ENCODE peak calls at places on chromosomes 16 and 17, in seven cellular contexts. H, N, T, D, P, J and B are unnamed samples.

GRCh38 chr17:41131979-41132378 is 8.0 kb upstream of the KRTAP4-12 start:
- DNase-seq in H (no peak), N (no peak), D (no peak), P (no peak), J (peak), T (no peak), B (no peak)

GRCh38 chr17:1565860-1566259 is 3.3 kb upstream of the PITPNA start:
- DNase-seq in D (no peak), N (no peak), T (no peak), H (no peak), P (no peak), J (no peak), B (no peak)

GRCh38 chr17:38464723-38465419 is 36.6 kb downstream of the ARHGAP23 start:
- DNase-seq in T (no peak), J (peak), N (peak), H (peak), P (peak), D (no peak), B (peak)

GRCh38 chr17:60135951-60136666 is 13.7 kb upstream of the CA4 start:
- DNase-seq in T (no peak), N (no peak), J (no peak), D (no peak), H (no peak), P (peak), B (no peak)

GRCh38 chr17:27256225-27257030 is 37.5 kb upstream of the WSB1 start:
- DNase-seq in P (no peak), T (no peak), H (no peak), J (peak), N (no peak), D (no peak), B (peak)

GRCh38 chr17:31355935-31356334 is 34.5 kb upstream of the EVI2A start:
- DNase-seq in D (no peak), H (no peak), J (no peak), T (no peak), N (no peak), P (no peak), B (no peak)

GRCh38 chr17:69769050-69769449 is 306.0 kb upstream of the KCNJ16 start:
- DNase-seq in N (no peak), T (no peak), H (no peak), D (no peak), P (no peak), J (no peak), B (no peak)

GRCh38 chr17:63698886-63699637 is 863 bp downstream of the LIMD2 start:
- DNase-seq in D (peak), N (peak), T (peak), H (peak), J (peak), P (peak), B (no peak)

GRCh38 chr17:31499771-31500554 is 108.5 kb downstream of the RAB11FIP4 start:
- DNase-seq in T (no peak), H (no peak), N (peak), J (peak), P (no peak), D (no peak), B (no peak)

GRCh38 chr16:49901711-49902110 is 45.8 kb upstream of the ZNF423 start:
- DNase-seq in N (no peak), D (no peak), T (no peak), H (no peak), J (no peak), P (no peak), B (no peak)

GRCh38 chr17:37605813-37606505 is 3.3 kb downstream of the SYNRG start:
- DNase-seq in J (no peak), D (no peak), N (no peak), P (no peak), H (no peak), T (peak), B (no peak)

GRCh38 chr16:3046506-3047386 is at the start of gene MMP25:
- DNase-seq in N (no peak), P (no peak), J (no peak), D (no peak), T (no peak), H (no peak), B (no peak)

GRCh38 chr17:32546031-32546444 is 59.2 kb downstream of the CDK5R1 start:
- DNase-seq in H (no peak), P (no peak), N (no peak), D (no peak), T (no peak), J (no peak), B (no peak)

DNA sequence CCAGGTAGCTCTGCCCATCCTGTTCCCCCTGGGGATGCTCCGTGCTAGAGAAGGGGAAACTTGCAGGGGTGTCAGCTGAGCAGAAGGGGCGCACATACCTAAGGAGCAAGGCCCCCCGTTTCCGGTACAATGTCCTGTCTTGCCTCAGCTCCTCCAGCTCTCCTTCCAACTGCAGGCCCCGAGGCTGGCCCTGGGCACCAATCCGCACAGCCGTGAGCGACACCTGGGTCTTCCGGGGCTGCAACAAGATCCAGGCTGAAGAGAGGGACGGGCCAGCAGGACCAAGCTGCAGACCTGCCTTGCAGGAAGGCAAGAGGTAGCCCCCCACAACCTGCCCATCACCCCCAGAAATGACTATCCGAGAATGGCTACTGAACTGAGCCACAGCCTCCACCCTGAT is 102.6 kb downstream of the RMI2 start:
- DNase-seq in H (no peak), D (no peak), P (no peak), N (no peak), T (no peak), J (no peak), B (no peak)
- H3K4me3 ChIP-seq in H (no peak), D (no peak), P (no peak), N (no peak), T (no peak), J (no peak), B (no peak)

DNA sequence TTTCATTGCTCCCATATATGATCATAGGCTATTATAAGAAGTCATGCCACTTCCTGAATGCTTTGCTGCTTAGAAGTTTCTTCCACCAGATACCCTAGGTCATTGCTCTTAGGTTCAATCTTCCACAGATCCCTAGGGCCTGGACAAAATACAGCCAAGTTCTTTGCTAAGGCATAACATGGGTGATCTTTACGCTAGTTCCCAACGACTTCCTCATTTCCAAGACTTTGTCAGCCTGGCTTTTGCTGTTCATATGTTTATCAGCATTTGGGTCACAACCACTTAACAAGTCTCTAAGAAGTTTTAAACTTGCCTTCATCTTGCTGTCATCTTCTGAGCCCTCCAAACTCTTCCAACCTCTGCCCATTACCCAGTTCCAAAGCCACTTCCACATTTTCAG is 20.1 kb upstream of the DLX3 start:
- DNase-seq in H (no peak), N (no peak), P (no peak), J (no peak), T (no peak), D (no peak), B (no peak)
- H3K4me3 ChIP-seq in H (no peak), N (no peak), P (no peak), J (no peak), T (no peak), D (no peak), B (no peak)

GRCh38 chr16:87389245-87389644 is 2.9 kb upstream of the MAP1LC3B start:
- DNase-seq in H (no peak), T (no peak), P (no peak), J (no peak), D (no peak), N (no peak), B (no peak)

GRCh38 chr16:87390641-87391323 is 1.4 kb upstream of the MAP1LC3B start:
- DNase-seq in D (no peak), N (no peak), H (no peak), T (no peak), J (no peak), P (no peak), B (no peak)

GRCh38 chr16:87391324-87391949 is 699 bp upstream of the MAP1LC3B start:
- DNase-seq in N (peak), P (peak), D (no peak), H (peak), J (peak), T (no peak), B (no peak)

GRCh38 chr16:87387942-87388817 is 4.0 kb upstream of the MAP1LC3B start:
- DNase-seq in P (peak), T (peak), N (peak), D (peak), H (peak), J (peak), B (peak)

GRCh38 chr16:87388818-87389134 is 3.4 kb upstream of the MAP1LC3B start:
- DNase-seq in N (no peak), T (no peak), P (no peak), J (no peak), H (no peak), D (no peak), B (no peak)
- H3K4me3 ChIP-seq in N (peak), T (peak), P (no peak), J (no peak), H (no peak), D (no peak), B (no peak)

GRCh38 chr16:1459967-1460366 is 14.9 kb downstream of the CLCN7 start:
- DNase-seq in N (no peak), P (no peak), H (no peak), T (no peak), D (peak), J (no peak), B (no peak)

GRCh38 chr16:1460602-1461138 is 14.2 kb downstream of the CLCN7 start:
- DNase-seq in J (no peak), T (no peak), H (no peak), N (no peak), D (peak), P (no peak), B (no peak)

GRCh38 chr16:1458977-1459341 is 14.6 kb upstream of the CCDC154 start:
- DNase-seq in D (peak), H (no peak), J (no peak), P (no peak), N (no peak), T (no peak), B (no peak)

GRCh38 chr16:1458336-1458976 is 14.1 kb upstream of the CCDC154 start:
- DNase-seq in D (no peak), N (no peak), H (no peak), T (no peak), P (no peak), J (no peak), B (no peak)

DNA sequence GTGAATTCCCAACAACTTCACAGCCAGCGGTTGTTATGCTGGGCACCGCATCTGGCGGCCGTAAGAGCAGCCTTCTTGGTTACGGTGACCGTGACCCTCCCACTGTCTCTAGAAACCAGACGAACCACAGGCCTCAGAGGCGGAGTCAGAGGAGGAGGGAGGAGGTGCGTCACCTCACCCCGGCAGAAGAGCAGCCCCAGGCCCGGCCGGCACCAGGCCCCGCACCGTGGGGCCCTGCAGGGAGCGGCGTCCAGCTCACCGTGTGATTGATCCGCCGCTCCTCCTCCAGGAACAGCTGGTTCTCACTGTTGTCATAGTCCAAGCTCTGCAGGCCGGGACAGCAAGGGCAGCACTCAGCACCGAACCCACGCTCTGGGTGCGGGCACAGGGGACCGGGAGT is 13.7 kb downstream of the CLCN7 start:
- DNase-seq in T (no peak), D (no peak), N (no peak), H (no peak), J (no peak), P (no peak), B (no peak)
- H3K4me3 ChIP-seq in T (no peak), D (no peak), N (no peak), H (no peak), J (no peak), P (no peak), B (no peak)

GRCh38 chr17:74860999-74861553 is 1.4 kb upstream of the GRIN2C start:
- DNase-seq in N (no peak), D (no peak), H (no peak), P (no peak), J (no peak), T (no peak), B (no peak)

GRCh38 chr17:74860229-74860998 is 729 bp upstream of the GRIN2C start:
- DNase-seq in D (no peak), N (no peak), H (no peak), T (no peak), J (no peak), P (peak), B (no peak)

GRCh38 chr17:74862108-74862901 is 2.6 kb upstream of the GRIN2C start:
- DNase-seq in H (peak), J (peak), D (no peak), P (peak), T (peak), N (peak), B (no peak)

GRCh38 chr17:74862919-74863318 is 3.2 kb upstream of the GRIN2C start:
- DNase-seq in T (no peak), D (no peak), J (no peak), N (no peak), P (no peak), H (no peak), B (no peak)

DNA sequence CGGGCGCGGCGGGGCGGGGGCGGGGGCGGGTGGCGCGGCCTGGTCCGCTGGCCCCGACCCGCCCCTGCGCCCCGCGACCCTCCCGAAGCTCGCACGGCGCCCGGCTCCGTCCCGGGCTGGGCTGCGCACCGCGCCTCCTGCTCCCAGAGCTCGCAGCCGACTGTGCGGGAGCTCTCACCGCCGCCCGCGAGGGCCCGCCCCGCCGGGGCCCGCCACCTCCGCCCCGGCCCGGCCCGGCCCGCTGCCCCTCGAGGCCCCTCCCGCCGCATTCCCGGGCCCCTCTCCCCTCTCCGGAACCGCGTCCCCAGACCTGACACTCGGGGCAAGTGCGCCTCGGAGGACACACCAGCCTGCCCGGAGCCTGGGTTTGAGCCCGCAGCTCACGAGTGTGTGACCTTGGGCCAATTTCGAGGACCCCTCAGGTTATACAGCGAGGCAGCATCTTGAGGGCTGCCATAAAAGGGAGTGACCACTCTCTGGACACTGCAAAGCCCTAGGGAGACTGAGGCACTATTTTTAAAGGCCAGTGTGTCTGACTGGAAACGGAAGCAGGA is 1.9 kb upstream of the GRIN2C start:
- DNase-seq in P (no peak), D (no peak), T (no peak), J (no peak), H (no peak), N (no peak), B (no peak)
- H3K4me3 ChIP-seq in P (no peak), D (no peak), T (no peak), J (no peak), H (no peak), N (peak), B (no peak)

DNA sequence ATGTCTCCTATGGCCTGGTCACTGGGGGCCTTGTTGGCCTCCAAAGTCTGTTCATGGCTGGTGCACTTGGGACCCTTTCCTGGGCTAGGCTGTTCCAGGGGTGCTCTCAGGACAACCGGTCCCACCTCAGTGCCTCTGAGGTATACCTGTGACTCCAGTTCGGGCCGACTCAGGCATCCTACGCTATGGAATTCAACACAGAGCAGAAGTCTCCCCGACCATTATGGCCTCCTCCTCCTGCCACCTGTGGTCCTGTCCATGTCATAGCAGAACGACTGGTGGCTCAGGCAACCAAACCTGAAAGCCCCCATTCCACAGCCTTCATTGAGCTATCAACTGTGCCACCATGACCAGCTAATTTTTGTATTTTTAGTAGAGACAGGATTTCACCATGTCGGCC is 8.5 kb upstream of the PSMD7 start:
- DNase-seq in T (no peak), P (no peak), J (no peak), N (no peak), D (no peak), H (no peak), B (no peak)
- H3K4me3 ChIP-seq in T (no peak), P (no peak), J (no peak), N (no peak), D (no peak), H (no peak), B (no peak)

GRCh38 chr16:86398201-86398600 is 112.1 kb upstream of the FOXF1 start:
- DNase-seq in T (no peak), N (no peak), H (no peak), P (no peak), J (no peak), D (no peak), B (no peak)

GRCh38 chr16:86396918-86397317 is 113.4 kb upstream of the FOXF1 start:
- DNase-seq in T (no peak), P (no peak), N (no peak), J (peak), D (no peak), H (no peak), B (peak)

GRCh38 chr16:86401119-86401518 is 109.2 kb upstream of the FOXF1 start:
- DNase-seq in T (no peak), P (no peak), H (no peak), D (no peak), J (no peak), N (no peak), B (no peak)

GRCh38 chr16:86396318-86396882 is 113.9 kb upstream of the FOXF1 start:
- DNase-seq in D (no peak), T (no peak), H (no peak), J (peak), P (no peak), N (no peak), B (no peak)

DNA sequence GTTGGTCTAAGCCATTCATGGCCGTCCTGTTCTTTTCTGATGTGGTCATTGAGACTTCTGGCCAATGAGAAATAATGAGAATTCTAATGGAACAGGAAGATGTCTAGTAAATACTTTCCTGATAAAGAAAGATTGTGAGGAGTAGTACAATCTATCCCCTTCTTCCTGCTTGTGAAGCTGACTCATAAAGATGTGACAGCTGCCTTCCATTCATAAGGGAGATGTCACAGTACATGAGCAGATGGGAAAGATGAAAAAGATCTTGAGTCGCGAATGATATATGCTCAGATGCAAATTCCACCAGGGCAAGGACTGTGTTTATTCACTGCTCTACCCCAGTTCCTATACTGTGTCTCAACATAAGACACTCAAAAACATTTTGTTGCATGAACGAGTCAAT is 111.7 kb upstream of the FOXF1 start:
- DNase-seq in D (no peak), J (peak), N (no peak), T (no peak), H (no peak), P (no peak), B (no peak)
- H3K4me3 ChIP-seq in D (no peak), J (no peak), N (no peak), T (no peak), H (no peak), P (no peak), B (no peak)